ENCODE peak calls at places on chromosomes 6 and 20, in eight cellular contexts. H, T, N, P, L, U, B and F are unnamed samples.

GRCh38 chr20:23932256-23932655 is 52.7 kb upstream of the CST5 start:
- ATAC-seq in H (no peak), T (no peak), N (no peak), P (no peak), L (no peak), U (peak), B (no peak), F (no peak)

GRCh38 chr20:57483287-57484050 is 41.5 kb downstream of the CTCFL start:
- ATAC-seq in H (no peak), T (no peak), N (no peak), P (no peak), L (no peak), U (peak), B (no peak), F (no peak)

GRCh38 chr6:43768983-43769525 is 957 bp upstream of the VEGFA start:
- ATAC-seq in H (no peak), T (no peak), N (peak), P (no peak), L (no peak), U (no peak), B (no peak), F (no peak)

GRCh38 chr6:29793036-29793356 is 34.6 kb upstream of the HLA-G start:
- ATAC-seq in H (no peak), T (no peak), N (no peak), P (no peak), L (no peak), U (no peak), B (no peak), F (no peak)

GRCh38 chr20:3727333-3728035 is 5.0 kb upstream of the HSPA12B start:
- ATAC-seq in H (no peak), T (peak), N (peak), P (no peak), L (no peak), U (no peak), B (no peak), F (peak)

GRCh38 chr20:51760905-51761544 is 7.2 kb downstream of the ATP9A start:
- ATAC-seq in H (no peak), T (no peak), N (peak), P (peak), L (no peak), U (no peak), B (no peak), F (peak)

GRCh38 chr20:45408646-45409213 is 641 bp downstream of the DBNDD2 start:
- ATAC-seq in H (no peak), T (no peak), N (no peak), P (no peak), L (no peak), U (no peak), B (no peak), F (no peak)

GRCh38 chr6:166361080-166361429 is 18.7 kb upstream of the SFT2D1 start:
- ATAC-seq in H (no peak), T (peak), N (no peak), P (peak), L (no peak), U (no peak), B (no peak), F (peak)

GRCh38 chr20:22924036-22924737 is 110.9 kb upstream of the SSTR4 start:
- ATAC-seq in H (no peak), T (no peak), N (no peak), P (no peak), L (no peak), U (no peak), B (no peak), F (no peak)